ENCODE peak calls at places on chromosome 20, in seven cellular contexts. D is tibial nerve; S is cardiac muscle cell; Y is neuronal stem cell; W is CD8-positive, alpha-beta T cell; L is ascending aorta; B is OCI-LY7. C is an unnamed sample. For H3K9me3, the result is how much of the 10 kb centered on the place peaks cover.

GRCh38 chr20:62702886-62703852 is 5.5 kb upstream of the NTSR1 start:
- DNase-seq in B (no peak), Y (no peak), S (peak), W (no peak), L (no peak), D (no peak), C (no peak)

GRCh38 chr20:31637660-31638059 is at the start of gene COX4I2:
- DNase-seq in W (no peak), L (no peak), D (no peak), B (no peak), S (no peak), Y (no peak), C (no peak)

GRCh38 chr20:36384022-36384619 is 78.0 kb downstream of the DLGAP4 start:
- DNase-seq in S (peak), D (no peak), Y (peak), W (no peak), L (no peak), B (peak), C (no peak)

GRCh38 chr20:34815636-34816035 is 9.8 kb downstream of the NCOA6 start:
- DNase-seq in Y (no peak), B (no peak), S (no peak), W (no peak), D (no peak), L (no peak), C (no peak)

GRCh38 chr20:57266251-57267157 is at the start of gene BMP7:
- DNase-seq in L (no peak), W (no peak), Y (no peak), S (no peak), D (peak), B (peak), C (no peak)

GRCh38 chr20:59657459-59658046 is 53.2 kb downstream of the PHACTR3 start:
- DNase-seq in B (no peak), D (no peak), S (no peak), Y (no peak), L (no peak), W (no peak), C (no peak)

GRCh38 chr20:57327820-57328219 is 1.8 kb upstream of the SPO11 start:
- DNase-seq in S (no peak), W (no peak), B (no peak), D (no peak), L (no peak), Y (no peak), C (no peak)

GRCh38 chr20:4901031-4901818 is 100.1 kb downstream of the SLC23A2 start:
- DNase-seq in Y (no peak), W (no peak), S (no peak), B (no peak), L (no peak), D (no peak), C (no peak)

GRCh38 chr20:52481443-52481842 is 289.9 kb upstream of the ZFP64 start:
- DNase-seq in D (no peak), S (peak), W (no peak), L (no peak), B (no peak), Y (no peak), C (no peak)

GRCh38 chr20:56204206-56204605 is 44.3 kb upstream of the MC3R start:
- DNase-seq in Y (no peak), D (no peak), L (no peak), S (no peak), W (no peak), B (no peak), C (no peak)
- H3K9me3 ChIP-seq in Y (under half), D (under half), L (under half), S (under half), W (under half), B (under half), C (under half)

DNA sequence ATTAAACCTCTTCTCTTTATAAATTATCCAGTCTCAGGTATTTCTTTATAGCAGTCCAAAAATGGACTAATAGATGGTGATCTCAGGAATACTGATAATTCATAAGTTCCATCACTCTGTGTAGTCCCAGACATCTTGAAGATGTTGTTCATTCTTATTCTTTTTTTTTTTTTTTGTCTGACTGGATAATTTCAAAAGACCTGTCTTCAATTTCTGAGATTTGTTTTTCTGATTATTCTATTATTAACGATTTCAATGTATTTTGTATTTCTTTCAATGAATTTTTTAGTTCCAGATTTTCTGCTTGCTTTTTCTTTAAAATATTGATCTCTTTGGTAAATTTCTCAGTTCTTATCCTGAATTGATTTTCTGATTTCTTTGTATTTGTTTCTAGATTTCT is 29.7 kb upstream of the ZNF337 start:
- DNase-seq in Y (no peak), W (no peak), B (no peak), L (no peak), S (no peak), D (no peak), C (no peak)
- H3K9me3 ChIP-seq in Y (under half), W (under half), B (under half), L (under half), S (under half), D (half or more), C (under half)

DNA sequence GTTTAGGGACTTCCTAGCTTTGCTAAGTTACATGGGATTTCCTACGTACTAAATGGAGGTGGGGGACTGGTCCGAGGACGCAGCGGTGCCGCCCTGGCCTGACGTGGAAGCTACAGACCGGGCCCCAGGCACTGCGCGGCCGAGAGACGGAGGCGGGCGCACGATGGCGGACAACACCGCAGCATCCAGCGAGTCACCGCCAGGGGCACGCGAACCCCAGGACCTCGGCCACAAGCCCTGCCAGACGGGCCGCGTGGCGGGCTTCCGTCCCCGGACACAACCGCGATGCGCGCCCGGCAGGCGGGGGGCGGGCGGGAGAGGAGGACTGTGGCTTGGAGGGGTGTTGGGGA is 1516.9 kb upstream of the DEFB115 start:
- DNase-seq in Y (no peak), S (no peak), D (no peak), L (no peak), W (no peak), B (no peak), C (no peak)
- H3K9me3 ChIP-seq in Y (under half), S (under half), D (half or more), L (under half), W (under half), B (under half), C (under half)

GRCh38 chr20:56215115-56215514 is 33.4 kb upstream of the MC3R start:
- DNase-seq in W (no peak), B (no peak), Y (no peak), L (no peak), S (no peak), D (no peak), C (no peak)
- H3K9me3 ChIP-seq in W (under half), B (under half), Y (under half), L (under half), S (under half), D (under half), C (under half)

DNA sequence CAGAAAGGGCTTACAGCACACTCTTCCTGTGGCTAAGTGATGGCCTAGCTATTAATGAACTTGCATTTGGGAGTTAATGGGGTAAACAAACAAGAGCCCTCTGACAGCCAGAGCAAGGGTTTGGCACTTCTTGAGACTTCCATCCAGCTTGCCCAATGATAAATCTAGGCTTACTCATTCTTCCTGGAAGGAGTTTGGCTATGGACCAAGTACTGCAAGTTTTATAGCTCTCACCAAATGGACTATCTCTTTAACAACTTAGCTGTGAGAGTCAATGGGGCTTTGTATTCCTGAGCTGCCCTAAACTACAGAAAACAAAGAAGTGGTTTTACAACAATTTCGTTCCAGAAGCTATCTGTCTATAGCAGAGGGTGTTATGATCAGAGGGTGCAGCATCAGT is 16.7 kb upstream of the PI3 start:
- DNase-seq in B (no peak), Y (no peak), D (no peak), W (no peak), S (peak), L (no peak), C (no peak)
- H3K9me3 ChIP-seq in B (under half), Y (under half), D (under half), W (under half), S (under half), L (under half), C (under half)

GRCh38 chr20:41599699-41600104 is 18.5 kb downstream of the CHD6 start:
- DNase-seq in S (no peak), L (no peak), Y (no peak), D (no peak), B (peak), W (no peak), C (no peak)
- H3K9me3 ChIP-seq in S (under half), L (under half), Y (under half), D (under half), B (half or more), W (under half), C (under half)

GRCh38 chr20:47675190-47676142 is 109.8 kb downstream of the SULF2 start:
- DNase-seq in S (no peak), D (no peak), B (no peak), L (no peak), W (no peak), Y (no peak), C (no peak)

GRCh38 chr20:47674686-47675085 is 110.6 kb downstream of the SULF2 start:
- DNase-seq in B (no peak), Y (no peak), S (no peak), W (no peak), D (no peak), L (no peak), C (no peak)

GRCh38 chr20:47673671-47673955 is 111.7 kb downstream of the SULF2 start:
- DNase-seq in W (no peak), S (no peak), L (no peak), Y (no peak), B (no peak), D (no peak), C (no peak)

GRCh38 chr20:47672886-47673670 is 112.2 kb downstream of the SULF2 start:
- DNase-seq in S (no peak), Y (no peak), D (no peak), B (no peak), L (no peak), W (no peak), C (no peak)

GRCh38 chr20:47674145-47674544 is 111.1 kb downstream of the SULF2 start:
- DNase-seq in D (no peak), B (no peak), W (no peak), L (no peak), Y (no peak), S (no peak), C (no peak)
- H3K9me3 ChIP-seq in D (under half), B (under half), W (under half), L (under half), Y (under half), S (under half), C (under half)

GRCh38 chr20:23661002-23661429 is 23.3 kb upstream of the CST3 start:
- DNase-seq in L (no peak), S (no peak), B (no peak), Y (no peak), W (no peak), D (no peak), C (no peak)
- H3K9me3 ChIP-seq in L (under half), S (under half), B (under half), Y (under half), W (under half), D (under half), C (under half)

GRCh38 chr20:64026-64603 is 23.4 kb upstream of the DEFB125 start:
- DNase-seq in L (no peak), B (no peak), W (no peak), Y (no peak), S (no peak), D (no peak), C (no peak)
- H3K9me3 ChIP-seq in L (under half), B (under half), W (under half), Y (half or more), S (under half), D (under half), C (under half)

C was measured in T-helper 17 cell.